ENCODE peak calls at places on chromosome 6, in four cellular contexts. I, H, O and Q are unnamed samples. For H3K4me1, the result is how much of the 10 kb centered on the place peaks cover.

GRCh38 chr6:54291738-54292137 is 16.5 kb upstream of the TINAG start:
- DNase-seq in I (no peak), O (no peak), H (no peak), Q (no peak)

GRCh38 chr6:142833054-142833453 is 111.9 kb downstream of the HIVEP2 start:
- DNase-seq in O (peak), H (no peak), I (no peak), Q (no peak)

GRCh38 chr6:121897337-121897760 is 461.9 kb downstream of the GJA1 start:
- DNase-seq in I (no peak), O (no peak), H (no peak), Q (no peak)

GRCh38 chr6:79734374-79734773 is 103.2 kb downstream of the SH3BGRL2 start:
- DNase-seq in O (no peak), H (no peak), I (no peak), Q (no peak)

GRCh38 chr6:21538186-21538798 is 55.3 kb upstream of the SOX4 start:
- DNase-seq in I (no peak), H (no peak), O (no peak), Q (no peak)

GRCh38 chr6:116392158-116393032 is 21.6 kb downstream of the DSE start:
- DNase-seq in O (no peak), H (peak), I (no peak), Q (no peak)

GRCh38 chr6:28807682-28808280 is 116.0 kb downstream of the TRIM27 start:
- DNase-seq in O (peak), I (no peak), H (no peak), Q (no peak)

GRCh38 chr6:26474439-26474881 is 16.7 kb downstream of the BTN2A1 start:
- DNase-seq in H (no peak), I (no peak), O (no peak), Q (no peak)

GRCh38 chr6:13278184-13278583 is 50.2 kb downstream of the TBC1D7 start:
- DNase-seq in I (no peak), H (no peak), O (no peak), Q (no peak)

GRCh38 chr6:142316791-142317368 is 15.1 kb downstream of the ADGRG6 start:
- DNase-seq in H (no peak), O (no peak), I (no peak), Q (no peak)

GRCh38 chr6:43013020-43013842 is 515 bp downstream of the MEA1 start:
- DNase-seq in O (no peak), I (no peak), H (no peak), Q (no peak)

GRCh38 chr6:5998236-5998635 is 8.5 kb downstream of the NRN1 start:
- DNase-seq in H (no peak), I (peak), O (no peak), Q (no peak)
- H3K4me1 ChIP-seq in H (half or more), I (half or more), O (under half), Q (under half)

GRCh38 chr6:149484733-149485700 is at the start of gene ZC3H12D:
- DNase-seq in I (peak), O (peak), H (peak), Q (peak)
- H3K4me1 ChIP-seq in I (half or more), O (under half), H (under half), Q (under half)

GRCh38 chr6:41455410-41455809 is 90.8 kb upstream of the FOXP4 start:
- DNase-seq in I (no peak), O (no peak), H (no peak), Q (no peak)
- H3K4me1 ChIP-seq in I (under half), O (under half), H (under half), Q (under half)

DNA sequence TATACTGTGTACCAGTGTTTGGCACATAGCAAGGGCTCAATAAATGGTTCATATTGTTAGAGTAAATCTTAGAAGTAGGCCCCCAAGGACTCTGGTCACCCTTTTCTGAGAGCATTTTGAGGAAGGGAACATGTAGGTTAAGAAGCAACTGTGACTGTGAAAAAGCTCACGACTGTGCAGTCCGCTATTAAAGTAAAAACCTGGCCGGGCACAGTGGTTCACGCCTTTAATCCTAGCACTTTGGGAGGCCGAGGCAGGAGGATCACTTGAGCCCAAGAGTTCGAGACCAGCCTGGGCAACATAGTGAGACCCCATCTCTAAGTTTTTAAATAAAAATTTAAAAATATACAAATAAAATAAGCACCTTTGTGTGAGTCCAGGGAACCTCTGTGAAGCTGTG is 5.0 kb downstream of the ZDHHC14 start:
- DNase-seq in H (no peak), I (no peak), O (no peak), Q (no peak)
- H3K4me1 ChIP-seq in H (under half), I (under half), O (under half), Q (under half)

GRCh38 chr6:150638765-150639164 is 39.1 kb downstream of the PLEKHG1 start:
- DNase-seq in H (no peak), I (no peak), O (no peak), Q (no peak)
- H3K4me1 ChIP-seq in H (under half), I (under half), O (under half), Q (under half)

GRCh38 chr6:146498309-146498708 is 45.3 kb upstream of the RAB32 start:
- DNase-seq in O (no peak), I (no peak), H (no peak), Q (no peak)

GRCh38 chr6:146503096-146503495 is 40.5 kb upstream of the RAB32 start:
- DNase-seq in H (no peak), I (no peak), O (no peak), Q (no peak)
- H3K4me1 ChIP-seq in H (under half), I (under half), O (under half), Q (under half)

GRCh38 chr6:154502564-154502963 is 7.9 kb downstream of the CNKSR3 start:
- DNase-seq in O (no peak), I (no peak), H (no peak), Q (no peak)
- H3K4me1 ChIP-seq in O (under half), I (under half), H (under half), Q (under half)